ENCODE peak calls at places on chromosome 3, in eight cellular contexts. F is nephron progenitor cell, D is MCF 10A, X is GM20000, C is dorsolateral prefrontal cortex, B is AG04449, O is neural crest cell, P is transverse colon. T is an unnamed sample.

GRCh38 chr3:14392231-14392630 is 10.2 kb upstream of the SLC6A6 start:
- DNase-seq in F (no peak), D (no peak), X (no peak), C (no peak), B (no peak), O (no peak), P (no peak), T (no peak)

GRCh38 chr3:112126501-112126900 is 6.5 kb downstream of the GCSAM start:
- DNase-seq in F (peak), D (no peak), X (no peak), C (no peak), B (no peak), O (no peak), P (no peak), T (no peak)

GRCh38 chr3:155321418-155321817 is 27.9 kb upstream of the STRIT1 start:
- DNase-seq in F (no peak), D (no peak), X (no peak), C (no peak), B (no peak), O (no peak), P (no peak), T (no peak)

GRCh38 chr3:123920868-123921267 is 36.7 kb upstream of the MYLK start:
- DNase-seq in F (no peak), D (no peak), X (no peak), C (no peak), B (no peak), O (no peak), P (no peak), T (no peak)

GRCh38 chr3:41866298-41866697 is 95.6 kb downstream of the ULK4 start:
- DNase-seq in F (no peak), D (no peak), X (no peak), C (no peak), B (no peak), O (no peak), P (no peak), T (no peak)

GRCh38 chr3:151468284-151468917 is 7.5 kb upstream of the IGSF10 start:
- DNase-seq in F (peak), D (peak), X (peak), C (no peak), B (no peak), O (peak), P (peak), T (peak)

GRCh38 chr3:54696313-54696712 is 231.5 kb downstream of the LRTM1 start:
- DNase-seq in F (no peak), D (peak), X (no peak), C (no peak), B (no peak), O (no peak), P (no peak), T (no peak)

GRCh38 chr3:49093853-49094767 is at the start of gene QRICH1:
- DNase-seq in F (peak), D (peak), X (peak), C (peak), B (peak), O (peak), P (peak), T (peak)

GRCh38 chr3:125061170-125061569 is 5.4 kb upstream of the HEG1 start:
- DNase-seq in F (no peak), D (no peak), X (no peak), C (no peak), B (no peak), O (no peak), P (no peak), T (no peak)

GRCh38 chr3:171427771-171428320 is 32.4 kb downstream of the TNIK start:
- DNase-seq in F (no peak), D (no peak), X (no peak), C (no peak), B (no peak), O (no peak), P (no peak), T (no peak)

GRCh38 chr3:185657691-185658503 is 71.8 kb downstream of the SENP2 start:
- DNase-seq in F (no peak), D (no peak), X (no peak), C (no peak), B (no peak), O (no peak), P (no peak), T (no peak)

GRCh38 chr3:182683335-182684257 is 109.7 kb upstream of the ATP11B start:
- DNase-seq in F (peak), D (peak), X (peak), C (peak), B (peak), O (peak), P (peak), T (peak)

GRCh38 chr3:39446444-39446843 is 21.0 kb upstream of the MOBP start:
- DNase-seq in F (no peak), D (no peak), X (no peak), C (no peak), B (no peak), O (no peak), P (no peak), T (no peak)

GRCh38 chr3:39440316-39440715 is 27.2 kb upstream of the MOBP start:
- DNase-seq in F (no peak), D (no peak), X (no peak), C (no peak), B (no peak), O (no peak), P (no peak), T (no peak)

GRCh38 chr3:39445927-39446326 is 21.6 kb upstream of the MOBP start:
- DNase-seq in F (no peak), D (no peak), X (no peak), C (no peak), B (no peak), O (no peak), P (no peak), T (no peak)

GRCh38 chr3:39447637-39448483 is 19.6 kb upstream of the MOBP start:
- DNase-seq in F (peak), D (peak), X (peak), C (peak), B (peak), O (peak), P (peak), T (peak)

DNA sequence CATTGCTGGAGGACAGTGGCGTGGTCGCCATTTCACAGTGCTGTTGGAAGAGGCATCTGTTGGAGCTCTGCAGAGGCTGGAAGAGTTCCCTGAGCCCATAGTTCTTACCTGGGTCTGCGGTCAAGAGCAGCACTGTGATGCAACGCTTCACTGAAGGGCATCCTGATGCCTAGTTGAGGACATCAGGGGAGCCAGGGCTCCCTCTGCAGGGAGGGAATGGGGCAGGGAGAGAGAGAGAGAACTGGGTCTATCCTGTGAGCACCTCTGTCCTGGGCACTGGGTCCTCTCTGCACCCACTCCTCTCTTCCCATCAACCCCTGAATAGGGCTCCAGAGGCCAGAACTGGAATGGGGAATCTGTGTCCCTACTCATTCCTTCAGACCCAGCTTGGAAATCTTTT is 23.9 kb upstream of the MOBP start:
- DNase-seq in F (no peak), D (no peak), X (no peak), C (no peak), B (no peak), O (no peak), P (no peak), T (no peak)
- TF ChIP-seq CTCF in F (no peak), D (no peak), X (no peak), C (no peak), B (no peak), O (no peak), P (no peak), T (no peak)

DNA sequence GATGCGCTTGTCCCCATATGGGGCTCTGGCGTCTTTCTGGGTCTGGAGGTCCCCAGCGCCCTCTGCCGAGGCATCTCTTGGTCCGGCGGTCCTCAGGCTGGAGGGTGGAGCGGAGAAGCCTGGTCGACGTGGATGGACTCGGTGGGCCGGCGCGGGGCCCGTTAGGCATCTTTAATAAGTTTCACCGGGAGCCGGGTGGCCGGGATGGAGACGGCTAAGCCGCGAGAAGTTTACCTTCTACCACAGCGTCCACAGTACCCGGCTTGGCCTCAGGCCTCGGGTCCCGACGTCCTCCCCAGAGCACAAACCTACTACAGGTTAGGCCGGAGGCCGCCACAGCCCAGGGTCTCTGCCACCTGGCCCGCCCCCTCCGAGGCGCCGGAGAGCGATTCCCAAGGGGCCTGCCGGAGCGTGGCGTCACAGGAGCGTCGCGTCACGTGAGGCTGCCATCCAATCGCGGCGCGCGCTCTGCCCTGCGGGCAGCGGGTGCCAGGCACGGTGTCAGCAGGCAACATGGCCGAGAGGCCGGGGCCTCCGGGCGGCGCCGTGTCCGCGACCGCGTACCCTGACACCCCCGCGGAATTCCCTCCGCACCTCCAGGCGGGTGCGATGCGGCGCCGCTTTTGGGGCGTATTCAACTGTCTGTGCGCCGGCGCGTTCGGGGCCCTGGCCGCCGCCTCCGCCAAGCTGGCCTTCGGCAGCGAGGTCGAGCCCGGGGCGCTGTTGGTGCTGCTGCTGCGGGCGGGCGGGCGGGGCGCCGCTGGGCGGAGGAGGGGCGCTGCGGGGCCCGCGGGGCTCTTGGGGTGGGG is at the start of gene TMEM42:
- DNase-seq in F (peak), D (peak), X (peak), C (peak), B (peak), O (peak), P (peak), T (peak)
- TF ChIP-seq CTCF in F (no peak), D (no peak), X (peak), C (no peak), B (peak), O (no peak), P (peak), T (no peak)

DNA sequence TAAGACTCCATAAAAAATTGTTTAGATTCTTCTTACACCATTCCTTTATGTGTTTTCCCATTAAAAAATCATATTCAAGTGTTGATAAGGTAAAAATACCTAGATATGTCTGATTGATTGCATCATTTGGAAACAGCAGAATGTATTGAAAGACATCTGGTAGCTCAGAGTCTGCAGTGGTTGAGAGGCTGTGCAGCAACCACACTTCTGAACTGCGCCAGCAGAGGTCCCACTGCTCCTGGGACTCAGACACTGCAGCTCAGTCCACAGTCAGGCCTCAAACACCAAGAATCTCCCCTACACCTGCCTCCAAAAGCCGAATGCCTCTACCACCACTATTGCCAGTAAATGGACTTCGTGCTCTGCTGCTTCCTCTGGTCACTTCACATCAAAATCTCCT is 176.9 kb upstream of the LMCD1 start:
- DNase-seq in F (peak), D (peak), X (peak), C (peak), B (no peak), O (peak), P (peak), T (peak)
- TF ChIP-seq CTCF in F (no peak), D (peak), X (peak), C (peak), B (peak), O (peak), P (no peak), T (no peak)

DNA sequence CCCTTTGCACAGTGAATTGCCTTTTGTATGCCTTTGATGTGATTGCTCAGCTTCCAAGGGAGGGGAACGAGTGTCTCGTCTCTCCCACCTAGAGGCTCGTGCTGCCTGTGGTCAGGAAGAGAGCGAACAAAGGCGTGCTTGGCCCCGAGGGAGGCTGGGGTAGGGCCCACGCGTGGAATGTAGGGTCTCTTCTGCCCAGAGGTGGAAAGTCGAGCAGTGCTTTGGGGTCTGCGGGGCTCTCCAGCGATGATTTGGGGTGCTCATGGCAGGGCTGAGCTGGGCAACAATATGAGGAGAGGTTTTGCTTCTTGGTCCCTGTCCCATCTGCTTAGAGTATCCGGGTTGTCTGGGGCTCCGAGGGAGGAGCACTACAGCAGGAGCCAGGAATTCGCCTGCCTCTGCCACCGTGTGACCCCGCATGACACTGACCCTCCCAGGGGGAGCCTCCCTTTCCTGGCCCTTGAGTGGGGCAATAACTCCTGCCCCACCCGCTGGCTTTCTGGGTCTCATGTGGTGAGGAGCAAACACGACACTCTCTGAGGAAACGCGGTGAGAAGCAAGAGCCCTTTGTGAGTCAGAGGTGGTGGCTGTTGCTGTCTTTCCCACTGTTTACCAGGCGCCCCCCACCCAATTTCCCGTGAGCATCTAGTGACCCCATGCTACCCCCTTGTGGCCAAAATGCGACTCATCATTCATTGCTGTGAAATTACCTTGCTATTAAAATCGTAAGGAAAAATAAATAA is 29.6 kb downstream of the CCNL1 start:
- DNase-seq in F (peak), D (peak), X (peak), C (no peak), B (no peak), O (peak), P (peak), T (peak)
- TF ChIP-seq CTCF in F (peak), D (peak), X (peak), C (peak), B (peak), O (peak), P (peak), T (peak)

GRCh38 chr3:122299872-122300460 is 25.1 kb upstream of the CSTA start:
- DNase-seq in F (peak), D (peak), X (no peak), C (no peak), B (no peak), O (peak), P (no peak), T (no peak)
- TF ChIP-seq CTCF in F (peak), D (peak), X (peak), C (peak), B (no peak), O (peak), P (peak), T (peak)

DNA sequence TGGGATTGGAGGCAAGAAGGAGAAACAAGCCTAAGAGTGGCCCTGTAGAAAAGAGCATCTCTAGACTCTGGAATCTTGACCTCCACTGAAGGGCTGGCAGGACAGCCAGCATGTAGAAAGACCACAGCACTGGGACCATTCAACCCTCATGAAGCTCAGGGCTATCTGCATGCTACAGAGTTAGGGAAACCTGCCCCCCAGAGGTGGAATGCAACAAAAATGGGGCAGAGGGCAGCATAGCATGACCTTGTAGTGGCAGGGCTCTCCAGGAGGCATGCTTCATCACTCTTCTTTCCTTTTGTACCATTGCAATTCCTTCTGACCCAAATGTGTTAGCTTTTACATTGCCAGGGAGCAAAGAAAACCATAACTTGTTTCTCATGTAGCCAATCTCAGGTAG is 445.4 kb downstream of the EPHB1 start:
- DNase-seq in F (no peak), D (no peak), X (no peak), C (no peak), B (no peak), O (no peak), P (no peak), T (no peak)
- TF ChIP-seq CTCF in F (no peak), D (no peak), X (no peak), C (no peak), B (no peak), O (no peak), P (no peak), T (no peak)

DNA sequence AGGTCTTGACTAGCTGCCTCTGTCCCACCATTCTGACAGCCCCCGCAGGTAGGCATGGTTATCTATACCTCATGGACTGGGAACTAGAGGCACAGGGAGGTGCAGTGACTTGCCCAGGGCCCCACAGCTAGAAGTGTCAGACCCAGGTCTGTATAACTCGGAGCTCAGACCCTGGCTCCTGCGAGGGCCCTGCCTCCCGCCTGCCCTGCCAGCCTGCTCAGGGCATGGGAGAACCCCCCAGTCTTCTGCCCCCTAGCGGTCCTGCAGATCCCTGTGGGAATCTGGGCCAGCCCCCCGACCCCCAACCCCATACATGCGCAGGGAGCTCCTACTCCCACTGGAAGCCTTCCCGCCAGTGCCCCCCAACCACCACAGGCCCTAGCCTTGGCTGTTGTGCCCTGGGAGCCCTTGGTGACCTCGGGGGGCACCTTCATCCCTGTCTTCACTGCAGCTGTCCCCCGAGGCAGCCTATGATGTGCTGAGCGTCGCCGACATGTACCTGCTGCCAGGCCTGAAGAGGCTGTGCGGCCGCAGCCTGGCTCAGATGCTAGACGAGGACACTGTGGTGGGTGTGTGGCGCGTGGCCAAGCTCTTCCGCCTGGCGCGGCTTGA is 6.9 kb downstream of the ABTB1 start:
- DNase-seq in F (no peak), D (no peak), X (no peak), C (peak), B (no peak), O (no peak), P (no peak), T (peak)
- TF ChIP-seq CTCF in F (peak), D (no peak), X (no peak), C (no peak), B (no peak), O (no peak), P (no peak), T (no peak)